ENCODE peak calls at places on chromosome 11, in six cellular contexts. T is osteoblast, L is tibial artery, Z is A673, P is fibroblast of mammary gland, Q is heart right ventricle. B is an unnamed sample.

GRCh38 chr11:127193916-127194315 is 193.3 kb upstream of the KIRREL3 start:
- DNase-seq in T (peak), L (no peak), Z (no peak), P (no peak), Q (no peak), B (no peak)

GRCh38 chr11:132686827-132687370 is 845.4 kb downstream of the OPCML start:
- DNase-seq in T (no peak), L (no peak), Z (peak), P (no peak), Q (no peak), B (no peak)

GRCh38 chr11:69915501-69916250 is 96.5 kb upstream of the FGF3 start:
- DNase-seq in T (peak), L (peak), Z (peak), P (peak), Q (peak), B (peak)

GRCh38 chr11:79060534-79060933 is 380.3 kb downstream of the TENM4 start:
- DNase-seq in T (no peak), L (no peak), Z (no peak), P (peak), Q (no peak), B (no peak)

GRCh38 chr11:35529971-35530495 is 4.6 kb upstream of the PAMR1 start:
- DNase-seq in T (no peak), L (no peak), Z (no peak), P (peak), Q (peak), B (no peak)

GRCh38 chr11:126723665-126724045 is 276.9 kb downstream of the KIRREL3 start:
- DNase-seq in T (no peak), L (no peak), Z (no peak), P (peak), Q (no peak), B (no peak)

GRCh38 chr11:20363500-20364411 is at the start of gene HTATIP2:
- DNase-seq in T (peak), L (peak), Z (peak), P (no peak), Q (peak), B (peak)

GRCh38 chr11:41954034-41954433 is 494.6 kb upstream of the LRRC4C start:
- DNase-seq in T (no peak), L (no peak), Z (peak), P (peak), Q (no peak), B (no peak)

GRCh38 chr11:116312560-116313340 is 460.0 kb downstream of the BUD13 start:
- DNase-seq in T (no peak), L (peak), Z (no peak), P (peak), Q (peak), B (no peak)

GRCh38 chr11:120310875-120311274 is 14.2 kb upstream of the TLCD5 start:
- DNase-seq in T (no peak), L (no peak), Z (no peak), P (no peak), Q (no peak), B (no peak)

GRCh38 chr11:63877658-63878241 is 38.8 kb downstream of the MARK2 start:
- DNase-seq in T (no peak), L (no peak), Z (no peak), P (no peak), Q (no peak), B (no peak)

GRCh38 chr11:6249822-6250555 is 9.6 kb upstream of the CCKBR start:
- DNase-seq in T (peak), L (peak), Z (peak), P (peak), Q (peak), B (peak)

GRCh38 chr11:90288207-90288821 is 65.5 kb upstream of the CHORDC1 start:
- DNase-seq in T (no peak), L (no peak), Z (peak), P (peak), Q (no peak), B (no peak)

GRCh38 chr11:70002433-70002832 is 75.7 kb upstream of the ANO1 start:
- DNase-seq in T (no peak), L (no peak), Z (no peak), P (no peak), Q (no peak), B (no peak)

GRCh38 chr11:60860943-60861342 is 5.2 kb upstream of the PTGDR2 start:
- DNase-seq in T (peak), L (no peak), Z (peak), P (peak), Q (no peak), B (no peak)

GRCh38 chr11:30760341-30760740 is 174.2 kb upstream of the MPPED2 start:
- DNase-seq in T (no peak), L (no peak), Z (no peak), P (no peak), Q (no peak), B (no peak)

GRCh38 chr11:62710001-62710345 is 2.5 kb downstream of the GNG3 start:
- DNase-seq in T (peak), L (no peak), Z (no peak), P (peak), Q (no peak), B (peak)
- H3K4me3 ChIP-seq in T (peak), L (peak), Z (peak), P (peak), Q (peak), B (peak)

GRCh38 chr11:118524356-118524755 is 2.9 kb upstream of the TTC36 start:
- DNase-seq in T (no peak), L (no peak), Z (no peak), P (no peak), Q (no peak), B (no peak)

GRCh38 chr11:118521892-118522311 is 5.4 kb upstream of the TTC36 start:
- DNase-seq in T (no peak), L (no peak), Z (no peak), P (no peak), Q (no peak), B (no peak)

GRCh38 chr11:118524757-118525465 is 2.4 kb upstream of the TTC36 start:
- DNase-seq in T (no peak), L (no peak), Z (no peak), P (no peak), Q (no peak), B (no peak)

GRCh38 chr11:118519549-118519948 is 7.7 kb upstream of the TTC36 start:
- DNase-seq in T (no peak), L (no peak), Z (no peak), P (no peak), Q (no peak), B (no peak)

GRCh38 chr11:118522571-118523072 is 4.7 kb upstream of the TTC36 start:
- DNase-seq in T (peak), L (no peak), Z (peak), P (peak), Q (no peak), B (no peak)
- TF ChIP-seq CTCF in T (peak), L (peak), Z (peak), P (peak), Q (peak), B (no peak)

GRCh38 chr11:104159356-104159755 is 4.6 kb downstream of the PDGFD start:
- DNase-seq in T (no peak), L (no peak), Z (no peak), P (no peak), Q (no peak), B (no peak)
- H3K4me3 ChIP-seq in T (no peak), L (no peak), Z (no peak), P (no peak), Q (no peak), B (no peak)

DNA sequence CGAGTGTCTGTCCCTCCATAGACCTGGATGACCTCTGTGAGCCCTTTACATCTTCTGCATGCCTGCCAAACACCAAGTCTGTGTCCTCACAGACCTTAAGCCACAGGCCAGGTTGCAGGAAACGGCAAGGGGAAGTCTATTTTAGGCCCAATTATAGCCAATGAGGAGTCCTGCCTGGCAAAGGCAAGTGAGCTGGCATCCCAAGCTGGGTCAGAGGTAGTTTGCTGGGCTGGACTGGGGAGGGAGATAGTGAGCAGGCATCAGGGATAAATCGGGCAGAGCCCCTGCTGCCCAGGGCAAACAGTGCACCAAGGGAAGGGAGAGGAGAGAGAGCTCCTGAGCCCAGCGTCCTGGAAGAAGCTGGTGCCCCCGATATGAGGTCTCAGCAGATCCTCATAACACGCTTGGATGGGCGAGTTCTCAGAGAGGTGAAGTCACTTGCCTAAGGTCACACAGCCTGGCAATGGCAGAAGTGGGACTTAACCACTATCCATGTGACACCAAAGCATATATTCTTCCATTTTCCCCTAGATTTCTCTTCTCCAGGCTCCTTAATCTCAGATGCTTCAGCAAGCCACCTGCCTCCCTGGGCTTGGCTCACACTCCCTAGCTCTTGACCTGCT is 3.7 kb upstream of the RELT start:
- DNase-seq in T (peak), L (no peak), Z (peak), P (no peak), Q (no peak), B (no peak)
- TF ChIP-seq CTCF in T (peak), L (peak), Z (no peak), P (peak), Q (peak), B (no peak)

DNA sequence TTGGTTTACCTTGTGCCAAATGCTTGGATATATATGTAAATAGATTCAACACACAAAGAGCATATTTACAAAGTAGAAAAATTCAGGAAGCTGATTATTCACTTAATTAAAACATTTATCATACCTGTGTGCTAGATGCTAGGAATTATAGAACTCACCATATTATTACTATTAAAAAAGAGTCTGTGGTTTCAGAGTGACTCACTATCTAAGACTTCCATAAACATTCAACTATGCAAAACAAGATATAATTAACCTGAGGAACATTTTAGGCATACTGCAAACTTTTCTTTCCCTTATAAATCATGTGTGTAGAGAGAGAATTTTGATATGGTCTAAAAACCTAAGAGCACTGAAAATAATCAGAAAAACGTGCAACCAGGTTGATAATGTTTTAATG is 27.3 kb downstream of the CTSC start:
- DNase-seq in T (no peak), L (no peak), Z (no peak), P (peak), Q (no peak), B (no peak)
- H3K4me3 ChIP-seq in T (no peak), L (no peak), Z (no peak), P (no peak), Q (no peak), B (no peak)

GRCh38 chr11:44948155-44948554 is 2.5 kb downstream of the TP53I11 start:
- DNase-seq in T (no peak), L (no peak), Z (no peak), P (no peak), Q (no peak), B (no peak)

GRCh38 chr11:44947114-44947513 is 3.6 kb downstream of the TP53I11 start:
- DNase-seq in T (no peak), L (no peak), Z (no peak), P (no peak), Q (no peak), B (no peak)

GRCh38 chr11:44950036-44950624 is 553 bp downstream of the TP53I11 start:
- DNase-seq in T (peak), L (peak), Z (peak), P (no peak), Q (peak), B (no peak)

GRCh38 chr11:44950625-44951472 is at the start of gene TP53I11:
- DNase-seq in T (peak), L (peak), Z (peak), P (peak), Q (peak), B (no peak)

GRCh38 chr11:44949160-44950035 is 1.3 kb downstream of the TP53I11 start:
- DNase-seq in T (no peak), L (no peak), Z (peak), P (peak), Q (peak), B (no peak)
- TF ChIP-seq CTCF in T (peak), L (peak), Z (peak), P (peak), Q (peak), B (peak)

GRCh38 chr11:101129203-101129943 is at the start of gene PGR:
- DNase-seq in T (peak), L (peak), Z (peak), P (peak), Q (peak), B (peak)
- H3K4me3 ChIP-seq in T (no peak), L (peak), Z (peak), P (peak), Q (peak), B (peak)

GRCh38 chr11:13118194-13118593 is 109.1 kb downstream of the RASSF10 start:
- DNase-seq in T (peak), L (no peak), Z (no peak), P (peak), Q (no peak), B (no peak)

GRCh38 chr11:13111813-13112130 is 102.7 kb downstream of the RASSF10 start:
- DNase-seq in T (no peak), L (no peak), Z (no peak), P (no peak), Q (no peak), B (no peak)

GRCh38 chr11:13116491-13116890 is 107.4 kb downstream of the RASSF10 start:
- DNase-seq in T (no peak), L (no peak), Z (no peak), P (no peak), Q (no peak), B (no peak)

GRCh38 chr11:13117344-13117743 is 108.2 kb downstream of the RASSF10 start:
- DNase-seq in T (no peak), L (no peak), Z (no peak), P (no peak), Q (no peak), B (no peak)

DNA sequence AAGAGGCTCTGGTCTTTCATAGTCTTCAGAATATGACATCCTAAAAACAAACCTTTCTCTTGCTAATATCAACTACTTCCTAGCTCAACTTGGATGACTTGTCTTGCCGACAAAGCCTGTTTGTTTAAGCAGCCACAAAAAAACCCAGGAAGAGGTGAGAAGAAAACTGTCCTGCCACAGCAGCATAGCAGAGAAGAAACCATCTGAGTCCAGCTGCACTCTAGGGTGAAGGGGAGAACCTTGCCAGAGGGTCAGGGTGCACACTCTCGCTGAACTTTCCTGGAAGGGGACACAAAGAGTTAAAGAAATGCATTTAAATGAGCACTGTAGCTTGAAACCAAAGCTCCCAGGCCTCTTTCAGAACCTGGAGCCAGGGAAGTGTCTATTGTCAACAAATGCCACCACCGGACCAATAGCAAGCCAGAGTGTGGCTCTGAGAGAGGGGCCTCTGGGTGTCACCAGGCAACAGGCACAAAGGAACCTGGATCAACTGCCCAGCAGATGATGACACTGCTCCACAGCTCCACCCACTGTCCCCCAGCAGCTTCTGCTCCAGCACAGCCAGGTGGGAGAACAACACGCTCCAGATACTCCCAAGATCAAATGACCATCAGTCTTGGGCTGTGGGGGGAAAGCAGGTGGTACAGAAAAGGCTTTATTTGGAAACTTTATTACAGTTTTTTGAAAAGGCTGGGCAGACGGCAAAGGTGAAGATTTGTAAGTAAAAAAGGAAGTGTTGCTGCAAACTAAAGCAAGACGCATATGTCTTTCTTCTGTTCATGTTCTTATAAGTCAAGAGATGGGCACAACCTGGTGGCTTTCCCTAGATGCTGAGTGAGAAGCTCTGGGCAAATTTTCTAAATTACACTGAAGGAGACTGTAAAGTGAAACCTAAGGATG is 105.7 kb downstream of the RASSF10 start:
- DNase-seq in T (peak), L (no peak), Z (no peak), P (no peak), Q (no peak), B (no peak)
- TF ChIP-seq CTCF in T (no peak), L (no peak), Z (peak), P (no peak), Q (no peak), B (no peak)

B was measured in coronary artery.